ENCODE peak calls at places on chromosomes 13 and 19, in six cellular contexts. One of them, this sample, is unnamed.
A peak's percentile ranks its signal among the peaks of the same experiment; 100 is the strongest.

GRCh38 chr13:26968431-26969335 is 202.9 kb downstream of the USP12 start:
- DNase-seq in tibial artery: no peak
- DNase-seq in dorsolateral prefrontal cortex: no peak
- DNase-seq in RWPE1: no peak
- DNase-seq in AG04450: no peak
- DNase-seq in breast epithelium: no peak
- DNase-seq in this sample: no peak

GRCh38 chr13:93307651-93308050 is 81.0 kb downstream of the GPC6 start:
- DNase-seq in tibial artery: no peak
- DNase-seq in dorsolateral prefrontal cortex: no peak
- DNase-seq in RWPE1: no peak
- DNase-seq in AG04450: no peak
- DNase-seq in breast epithelium: no peak
- DNase-seq in this sample: no peak

GRCh38 chr13:23268441-23268840 is 87.7 kb downstream of the SGCG start:
- DNase-seq in tibial artery: no peak
- DNase-seq in dorsolateral prefrontal cortex: no peak
- DNase-seq in RWPE1: no peak
- DNase-seq in AG04450: no peak
- DNase-seq in breast epithelium: no peak
- DNase-seq in this sample: no peak

GRCh38 chr19:23439623-23440022 is 44.4 kb upstream of the ZNF91 start:
- DNase-seq in tibial artery: no peak
- DNase-seq in dorsolateral prefrontal cortex: no peak
- DNase-seq in RWPE1: no peak
- DNase-seq in AG04450: no peak
- DNase-seq in breast epithelium: no peak
- DNase-seq in this sample: no peak

GRCh38 chr13:33227927-33228644 is 57.5 kb downstream of the STARD13 start:
- DNase-seq in tibial artery: no peak
- DNase-seq in dorsolateral prefrontal cortex: no peak
- DNase-seq in RWPE1: no peak
- DNase-seq in AG04450: no peak
- DNase-seq in breast epithelium: no peak
- DNase-seq in this sample: no peak

GRCh38 chr19:31175564-31176348 is 173.5 kb downstream of the TSHZ3 start:
- DNase-seq in tibial artery: no peak
- DNase-seq in dorsolateral prefrontal cortex: no peak
- DNase-seq in RWPE1: no peak
- DNase-seq in AG04450: no peak
- DNase-seq in breast epithelium: no peak
- DNase-seq in this sample: no peak

GRCh38 chr13:112941349-112941748 is 27.7 kb upstream of the MCF2L start:
- DNase-seq in tibial artery: no peak
- DNase-seq in dorsolateral prefrontal cortex: no peak
- DNase-seq in RWPE1: no peak
- DNase-seq in AG04450: no peak
- DNase-seq in breast epithelium: no peak
- DNase-seq in this sample: no peak

GRCh38 chr13:78660130-78660857 is 1.3 kb upstream of the OBI1 start:
- DNase-seq in tibial artery: peak; percentile 20
- DNase-seq in dorsolateral prefrontal cortex: no peak
- DNase-seq in RWPE1: no peak
- DNase-seq in AG04450: no peak
- DNase-seq in breast epithelium: no peak
- DNase-seq in this sample: no peak

GRCh38 chr19:38812841-38813320 is at the start of gene LGALS4:
- DNase-seq in tibial artery: no peak
- DNase-seq in dorsolateral prefrontal cortex: no peak
- DNase-seq in RWPE1: no peak
- DNase-seq in AG04450: no peak
- DNase-seq in breast epithelium: no peak
- DNase-seq in this sample: no peak

GRCh38 chr13:92849381-92849780 is 377.2 kb upstream of the GPC6 start:
- DNase-seq in tibial artery: no peak
- DNase-seq in dorsolateral prefrontal cortex: no peak
- DNase-seq in RWPE1: no peak
- DNase-seq in AG04450: no peak
- DNase-seq in breast epithelium: no peak
- DNase-seq in this sample: no peak

GRCh38 chr13:26480246-26480855 is 77.1 kb upstream of the WASF3 start:
- DNase-seq in tibial artery: no peak
- DNase-seq in dorsolateral prefrontal cortex: no peak
- DNase-seq in RWPE1: peak; percentile 23
- DNase-seq in AG04450: no peak
- DNase-seq in breast epithelium: no peak
- DNase-seq in this sample: no peak

GRCh38 chr13:102913924-102914628 is 68.2 kb downstream of the ERCC5 start:
- DNase-seq in tibial artery: no peak
- DNase-seq in dorsolateral prefrontal cortex: no peak
- DNase-seq in RWPE1: peak; percentile 20
- DNase-seq in AG04450: no peak
- DNase-seq in breast epithelium: no peak
- DNase-seq in this sample: no peak

GRCh38 chr13:45337395-45337794 is 3.6 kb downstream of the TPT1 start:
- DNase-seq in tibial artery: no peak
- DNase-seq in dorsolateral prefrontal cortex: no peak
- DNase-seq in RWPE1: no peak
- DNase-seq in AG04450: no peak
- DNase-seq in breast epithelium: no peak
- DNase-seq in this sample: no peak

GRCh38 chr13:44365008-44365407 is 8.6 kb upstream of the SERP2 start:
- DNase-seq in tibial artery: no peak
- DNase-seq in dorsolateral prefrontal cortex: no peak
- DNase-seq in RWPE1: peak; percentile 28
- DNase-seq in AG04450: peak; percentile 10
- DNase-seq in breast epithelium: no peak
- DNase-seq in this sample: no peak

GRCh38 chr19:12788025-12788681 is 3.1 kb upstream of the JUNB start:
- DNase-seq in tibial artery: no peak
- DNase-seq in dorsolateral prefrontal cortex: no peak
- DNase-seq in RWPE1: no peak
- DNase-seq in AG04450: no peak
- DNase-seq in breast epithelium: no peak
- DNase-seq in this sample: no peak

GRCh38 chr13:98416408-98416807 is 160.5 kb downstream of the STK24 start:
- DNase-seq in tibial artery: no peak
- DNase-seq in dorsolateral prefrontal cortex: no peak
- DNase-seq in RWPE1: no peak
- DNase-seq in AG04450: no peak
- DNase-seq in breast epithelium: peak; percentile 90
- DNase-seq in this sample: no peak

GRCh38 chr13:83895994-83896580 is 13.8 kb upstream of the SLITRK1 start:
- DNase-seq in tibial artery: no peak
- DNase-seq in dorsolateral prefrontal cortex: no peak
- DNase-seq in RWPE1: peak; percentile 20
- DNase-seq in AG04450: no peak
- DNase-seq in breast epithelium: no peak
- DNase-seq in this sample: no peak

GRCh38 chr13:112994084-112994780 is 25.2 kb downstream of the MCF2L start:
- DNase-seq in tibial artery: no peak
- DNase-seq in dorsolateral prefrontal cortex: no peak
- DNase-seq in RWPE1: no peak
- DNase-seq in AG04450: no peak
- DNase-seq in breast epithelium: no peak
- DNase-seq in this sample: no peak

GRCh38 chr19:40908981-40909380 is 26.9 kb upstream of the CYP2A7 start:
- DNase-seq in tibial artery: no peak
- DNase-seq in dorsolateral prefrontal cortex: no peak
- DNase-seq in RWPE1: no peak
- DNase-seq in AG04450: no peak
- DNase-seq in breast epithelium: no peak
- DNase-seq in this sample: no peak

GRCh38 chr13:101408154-101408553 is 8.2 kb downstream of the NALCN start:
- DNase-seq in tibial artery: no peak
- DNase-seq in dorsolateral prefrontal cortex: no peak
- DNase-seq in RWPE1: no peak
- DNase-seq in AG04450: no peak
- DNase-seq in breast epithelium: no peak
- DNase-seq in this sample: no peak

GRCh38 chr13:97148894-97149293 is 73.2 kb upstream of the MBNL2 start:
- DNase-seq in tibial artery: no peak
- DNase-seq in dorsolateral prefrontal cortex: no peak
- DNase-seq in RWPE1: no peak
- DNase-seq in AG04450: no peak
- DNase-seq in breast epithelium: no peak
- DNase-seq in this sample: no peak

GRCh38 chr19:46040952-46041500 is at the start of gene IGFL4:
- DNase-seq in tibial artery: no peak
- DNase-seq in dorsolateral prefrontal cortex: no peak
- DNase-seq in RWPE1: peak; percentile 54
- DNase-seq in AG04450: no peak
- DNase-seq in breast epithelium: no peak
- DNase-seq in this sample: no peak

GRCh38 chr13:110841846-110842245 is 73.0 kb downstream of the ANKRD10 start:
- DNase-seq in tibial artery: no peak
- DNase-seq in dorsolateral prefrontal cortex: no peak
- DNase-seq in RWPE1: peak; percentile 69
- DNase-seq in AG04450: no peak
- DNase-seq in breast epithelium: no peak
- DNase-seq in this sample: no peak

GRCh38 chr13:32748305-32748704 is 162.1 kb downstream of the PDS5B start:
- DNase-seq in tibial artery: no peak
- DNase-seq in dorsolateral prefrontal cortex: no peak
- DNase-seq in RWPE1: no peak
- DNase-seq in AG04450: no peak
- DNase-seq in breast epithelium: no peak
- DNase-seq in this sample: no peak

GRCh38 chr19:49939721-49940481 is 10.6 kb upstream of the NUP62 start:
- DNase-seq in tibial artery: no peak
- DNase-seq in dorsolateral prefrontal cortex: no peak
- DNase-seq in RWPE1: no peak
- DNase-seq in AG04450: no peak
- DNase-seq in breast epithelium: no peak
- DNase-seq in this sample: no peak

GRCh38 chr13:52695856-52696255 is 43.2 kb downstream of the SUGT1 start:
- DNase-seq in tibial artery: no peak
- DNase-seq in dorsolateral prefrontal cortex: no peak
- DNase-seq in RWPE1: no peak
- DNase-seq in AG04450: peak; percentile 4
- DNase-seq in breast epithelium: no peak
- DNase-seq in this sample: no peak
- H3K27ac ChIP-seq in tibial artery: no peak overlapping the region
- H3K27ac ChIP-seq in dorsolateral prefrontal cortex: no peak overlapping the region
- H3K27ac ChIP-seq in RWPE1: no peak overlapping the region
- H3K27ac ChIP-seq in AG04450: no peak overlapping the region
- H3K27ac ChIP-seq in breast epithelium: no peak overlapping the region
- H3K27ac ChIP-seq in this sample: no peak overlapping the region

DNA sequence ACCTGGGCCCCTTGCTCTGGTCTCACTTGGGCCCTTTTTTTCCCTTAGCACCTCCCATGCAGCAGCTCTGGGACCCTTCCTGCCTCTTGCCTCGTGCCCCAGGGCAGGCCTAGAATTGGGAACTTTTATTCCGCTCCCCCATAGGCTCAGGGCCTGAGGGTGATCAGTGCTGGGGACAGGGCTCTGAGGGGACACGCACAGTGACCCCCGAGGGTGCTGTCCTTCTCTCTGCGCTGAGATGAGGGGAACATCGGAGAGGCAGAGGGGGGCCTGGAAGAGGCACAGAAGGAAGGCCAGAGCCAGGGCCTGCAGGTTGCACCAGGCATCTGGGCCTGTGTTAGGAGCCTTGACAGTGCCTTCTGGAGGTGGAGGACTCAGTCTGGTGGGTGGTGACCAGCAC is 10.8 kb downstream of the EPN1 start:
- DNase-seq in tibial artery: no peak
- DNase-seq in dorsolateral prefrontal cortex: no peak
- DNase-seq in RWPE1: no peak
- DNase-seq in AG04450: no peak
- DNase-seq in breast epithelium: no peak
- DNase-seq in this sample: no peak
- H3K27ac ChIP-seq in tibial artery: no peak overlapping the region
- H3K27ac ChIP-seq in dorsolateral prefrontal cortex: no peak overlapping the region
- H3K27ac ChIP-seq in RWPE1: no peak overlapping the region
- H3K27ac ChIP-seq in AG04450: no peak overlapping the region
- H3K27ac ChIP-seq in breast epithelium: no peak overlapping the region
- H3K27ac ChIP-seq in this sample: no peak overlapping the region

DNA sequence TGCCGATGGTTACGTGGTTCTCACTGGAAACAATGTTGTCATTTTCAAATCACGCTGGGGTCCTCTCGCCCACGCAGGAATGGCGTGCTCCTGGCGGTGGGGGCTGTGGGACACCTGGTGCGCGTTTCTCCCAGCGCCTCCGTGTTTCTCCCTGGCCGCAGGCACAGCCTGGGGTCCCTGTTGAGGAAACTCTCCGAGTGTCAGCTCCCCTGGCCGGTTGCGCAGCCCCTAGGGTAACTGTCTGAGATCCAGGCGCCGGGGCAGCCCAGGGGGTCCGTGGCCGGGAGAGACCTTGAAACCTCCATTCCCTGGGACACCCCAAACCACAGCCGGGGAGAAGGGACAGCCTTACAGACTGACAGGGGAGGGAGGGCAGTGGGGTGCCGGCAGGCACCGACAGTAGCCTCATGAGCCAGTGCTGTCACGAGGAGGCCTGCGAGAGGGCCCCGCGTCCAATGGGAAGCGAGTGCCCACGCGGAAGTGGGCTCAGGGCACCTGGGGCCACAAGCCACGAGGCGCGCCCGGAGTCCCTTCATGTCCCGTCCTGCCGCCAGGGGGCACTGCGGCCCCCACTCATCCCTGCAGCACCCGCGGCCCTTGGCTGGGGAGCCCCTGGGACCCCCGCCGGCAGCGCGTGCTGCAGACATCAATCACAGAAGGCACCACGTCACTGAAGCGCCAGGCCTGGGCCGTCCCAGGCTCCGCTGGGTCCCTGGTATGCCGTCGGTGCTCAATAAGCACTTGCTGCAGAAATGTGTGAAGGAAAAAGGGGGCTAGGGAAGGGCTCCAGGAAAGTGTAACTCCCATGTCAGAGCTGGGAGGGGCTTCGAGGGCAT is 9.5 kb downstream of the ADAMTSL5 start:
- DNase-seq in tibial artery: no peak
- DNase-seq in dorsolateral prefrontal cortex: no peak
- DNase-seq in RWPE1: no peak
- DNase-seq in AG04450: no peak
- DNase-seq in breast epithelium: no peak
- DNase-seq in this sample: no peak
- H3K27ac ChIP-seq in tibial artery: no peak overlapping the region
- H3K27ac ChIP-seq in dorsolateral prefrontal cortex: no peak overlapping the region
- H3K27ac ChIP-seq in RWPE1: no peak overlapping the region
- H3K27ac ChIP-seq in AG04450: no peak overlapping the region
- H3K27ac ChIP-seq in breast epithelium: no peak overlapping the region
- H3K27ac ChIP-seq in this sample: no peak overlapping the region

GRCh38 chr19:42292963-42293362 is 9.0 kb upstream of the PRR19 start:
- DNase-seq in tibial artery: no peak
- DNase-seq in dorsolateral prefrontal cortex: no peak
- DNase-seq in RWPE1: no peak
- DNase-seq in AG04450: no peak
- DNase-seq in breast epithelium: no peak
- DNase-seq in this sample: no peak

GRCh38 chr19:42290523-42291436 is 11.2 kb upstream of the PRR19 start:
- DNase-seq in tibial artery: no peak
- DNase-seq in dorsolateral prefrontal cortex: no peak
- DNase-seq in RWPE1: no peak
- DNase-seq in AG04450: no peak
- DNase-seq in breast epithelium: no peak
- DNase-seq in this sample: no peak

GRCh38 chr19:42292042-42292960 is 9.6 kb upstream of the PRR19 start:
- DNase-seq in tibial artery: no peak
- DNase-seq in dorsolateral prefrontal cortex: no peak
- DNase-seq in RWPE1: no peak
- DNase-seq in AG04450: no peak
- DNase-seq in breast epithelium: no peak
- DNase-seq in this sample: no peak

GRCh38 chr19:42290136-42290522 is 11.8 kb upstream of the PRR19 start:
- DNase-seq in tibial artery: no peak
- DNase-seq in dorsolateral prefrontal cortex: no peak
- DNase-seq in RWPE1: no peak
- DNase-seq in AG04450: no peak
- DNase-seq in breast epithelium: no peak
- DNase-seq in this sample: no peak

GRCh38 chr19:42291437-42291815 is 10.5 kb upstream of the PRR19 start:
- DNase-seq in tibial artery: no peak
- DNase-seq in dorsolateral prefrontal cortex: no peak
- DNase-seq in RWPE1: no peak
- DNase-seq in AG04450: no peak
- DNase-seq in breast epithelium: no peak
- DNase-seq in this sample: no peak
- H3K27ac ChIP-seq in tibial artery: no peak overlapping the region
- H3K27ac ChIP-seq in dorsolateral prefrontal cortex: no peak overlapping the region
- H3K27ac ChIP-seq in RWPE1: peak overlapping the region; percentile 100
- H3K27ac ChIP-seq in AG04450: no peak overlapping the region
- H3K27ac ChIP-seq in breast epithelium: no peak overlapping the region
- H3K27ac ChIP-seq in this sample: no peak overlapping the region

This sample was measured in caudate nucleus.